ENCODE peak calls at places on chromosomes 5 and 9, in nine cellular contexts. S is cardiac fibroblast, V is fibroblast of mammary gland, D is IMR-90, H is tibial nerve, P is upper lobe of right lung, Q is stomach, A is hepatocyte, R is WTC11. K is an unnamed sample.

GRCh38 chr9:113807173-113808061 is 68.7 kb upstream of the ZNF618 start:
- DNase-seq in V (peak; percentile 68), P (no peak), D (peak; percentile 60), H (peak; percentile 56), Q (peak; percentile 60), A (peak; percentile 48), S (peak; percentile 76), R (peak; percentile 67), K (no peak)

GRCh38 chr5:41071975-41072374 is 833 bp upstream of the MROH2B start:
- DNase-seq in P (no peak), A (no peak), H (no peak), V (peak; percentile 87), R (no peak), Q (no peak), D (peak; percentile 83), S (peak; percentile 72), K (no peak)

GRCh38 chr5:75566710-75567309 is 44.4 kb upstream of the ANKDD1B start:
- DNase-seq in Q (no peak), S (peak; percentile 94), H (no peak), A (peak; percentile 81), R (no peak), P (no peak), V (peak; percentile 95), D (peak; percentile 96), K (no peak)

GRCh38 chr5:103410174-103410573 is 151.6 kb downstream of the MACIR start:
- DNase-seq in D (no peak), A (no peak), Q (no peak), P (no peak), H (no peak), S (no peak), V (no peak), R (no peak), K (no peak)

GRCh38 chr9:127538849-127539258 is 73.2 kb upstream of the STXBP1 start:
- DNase-seq in V (peak; percentile 79), A (no peak), H (no peak), S (peak; percentile 42), D (peak; percentile 76), P (no peak), R (no peak), Q (no peak), K (no peak)

GRCh38 chr9:131622536-131622935 is 77.2 kb downstream of the PRRT1B start:
- DNase-seq in V (no peak), Q (no peak), R (no peak), D (no peak), P (no peak), H (no peak), A (no peak), S (no peak), K (no peak)

GRCh38 chr9:131733601-131734061 is 6.2 kb downstream of the RAPGEF1 start:
- DNase-seq in R (no peak), D (peak; percentile 96), A (peak; percentile 79), V (peak; percentile 91), S (peak; percentile 97), Q (peak; percentile 35), P (no peak), H (no peak), K (no peak)

GRCh38 chr5:16547200-16547842 is 69.5 kb downstream of the RETREG1 start:
- DNase-seq in V (no peak), Q (no peak), H (no peak), P (no peak), R (no peak), D (no peak), A (no peak), S (peak; percentile 16), K (no peak)

GRCh38 chr5:72234265-72234700 is 85.8 kb downstream of the MRPS27 start:
- DNase-seq in Q (no peak), D (peak; percentile 73), H (no peak), A (peak; percentile 7), P (no peak), S (peak; percentile 57), R (no peak), V (peak; percentile 67), K (no peak)

GRCh38 chr9:96420468-96421219 is 2.5 kb upstream of the ZNF367 start:
- DNase-seq in Q (no peak), H (peak; percentile 65), P (no peak), A (peak; percentile 81), S (peak; percentile 95), D (peak; percentile 89), R (no peak), V (peak; percentile 95), K (no peak)

GRCh38 chr9:70120834-70121510 is 77.3 kb downstream of the MAMDC2 start:
- DNase-seq in Q (no peak), A (peak; percentile 42), P (no peak), R (peak; percentile 18), D (peak; percentile 97), S (peak; percentile 89), V (peak; percentile 96), H (peak; percentile 59), K (no peak)

GRCh38 chr9:136981588-136982231 is 1.1 kb upstream of the LCNL1 start:
- DNase-seq in S (no peak), A (no peak), H (no peak), V (no peak), P (no peak), D (no peak), Q (no peak), R (no peak), K (no peak)

GRCh38 chr5:181170996-181171395 is 23.6 kb downstream of the OR2V2 start:
- DNase-seq in V (no peak), D (peak; percentile 37), P (no peak), A (no peak), H (no peak), Q (no peak), S (no peak), R (no peak), K (no peak)

GRCh38 chr5:181173027-181173419 is 25.6 kb downstream of the OR2V2 start:
- DNase-seq in P (no peak), H (peak; percentile 34), D (no peak), A (no peak), R (no peak), V (peak; percentile 70), S (no peak), Q (no peak), K (no peak)

GRCh38 chr5:181176258-181176952 is 28.6 kb downstream of the TRIM7 start:
- DNase-seq in R (no peak), D (no peak), V (no peak), P (no peak), Q (no peak), H (no peak), A (no peak), S (no peak), K (no peak)

GRCh38 chr5:181171782-181172181 is 24.4 kb downstream of the OR2V2 start:
- DNase-seq in R (no peak), D (no peak), Q (no peak), S (no peak), P (no peak), A (no peak), V (no peak), H (no peak), K (no peak)

DNA sequence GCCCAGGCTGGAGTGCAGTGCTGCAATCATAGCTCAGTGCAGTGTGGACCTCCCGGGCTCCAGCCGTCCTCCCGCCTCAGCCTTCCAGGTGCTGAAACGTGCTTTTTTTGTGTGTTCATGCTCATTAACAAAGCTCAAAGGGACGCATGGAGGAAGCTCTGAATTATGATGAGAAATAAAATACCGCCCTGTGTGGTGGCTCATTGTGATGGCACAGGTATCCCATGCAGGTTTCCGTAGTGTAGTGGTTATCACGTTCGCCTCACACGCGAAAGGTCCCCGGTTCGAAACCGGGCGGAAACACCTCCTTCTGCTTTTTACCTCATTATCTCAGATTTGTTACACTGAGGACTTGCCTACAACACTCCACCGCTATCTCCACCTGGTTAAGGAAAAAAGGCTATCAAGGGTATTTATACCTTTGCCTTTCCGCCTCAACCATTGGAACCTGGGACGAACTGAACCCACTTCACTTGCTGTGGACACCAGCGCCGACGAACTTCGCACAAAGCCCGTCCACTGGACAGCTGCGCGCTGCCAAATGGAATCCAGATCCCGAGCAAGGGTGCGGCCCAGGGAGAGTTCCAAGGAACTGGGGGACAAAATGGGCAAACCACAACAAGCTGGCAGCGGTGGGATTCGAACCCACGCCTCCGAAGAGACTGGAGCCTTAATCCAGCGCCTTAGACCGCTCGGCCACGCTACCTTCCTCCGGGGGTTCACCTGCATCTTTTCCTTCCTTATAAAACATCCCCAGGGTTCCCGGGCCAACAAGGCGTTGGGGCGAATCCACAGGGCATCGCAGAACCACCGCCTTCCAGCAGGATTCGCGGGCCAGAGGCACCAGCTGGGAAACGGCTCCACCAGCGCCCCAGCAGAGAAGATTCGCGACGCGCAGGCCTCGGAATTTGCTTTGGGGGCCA is 26.3 kb downstream of the OR2V2 start:
- DNase-seq in S (no peak), R (peak; percentile 92), A (peak; percentile 52), Q (no peak), P (no peak), V (peak; percentile 92), D (peak; percentile 79), H (no peak), K (no peak)
- TF ChIP-seq CTCF in S (no peak), R (no peak), A (peak; percentile 0), Q (no peak), P (no peak), V (no peak), D (no peak), H (no peak), K (no peak)

GRCh38 chr5:58459860-58460726 is at the start of gene PLK2:
- DNase-seq in H (peak; percentile 97), A (peak; percentile 96), D (peak; percentile 94), Q (peak; percentile 96), S (peak; percentile 99), R (peak; percentile 76), P (peak; percentile 96), V (peak; percentile 83), K (peak; percentile 98)
- TF ChIP-seq CTCF in H (peak; percentile 90), A (peak; percentile 49), D (peak; percentile 40), Q (no peak), S (peak; percentile 45), R (no peak), P (peak; percentile 43), V (no peak), K (no peak)

DNA sequence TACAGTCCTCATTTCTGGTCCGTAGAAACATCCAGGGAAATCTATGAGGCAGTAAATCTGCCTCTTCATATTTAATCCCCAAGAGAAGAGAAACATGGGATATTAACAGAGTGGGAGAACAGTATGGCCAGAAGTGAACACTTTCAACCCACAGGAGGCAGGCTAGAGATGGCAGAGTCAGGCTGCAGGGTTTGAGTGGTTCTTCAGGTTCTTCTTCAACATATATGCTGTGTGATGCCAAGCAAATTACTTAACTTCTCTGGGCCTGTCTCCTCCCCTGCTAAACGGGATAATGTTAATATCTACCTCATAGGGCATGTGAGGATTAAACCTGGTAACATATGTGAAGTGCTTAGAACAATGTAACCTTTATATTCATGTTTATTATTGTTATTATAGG is 321.8 kb downstream of the PSAT1 start:
- DNase-seq in H (no peak), Q (no peak), A (no peak), D (no peak), R (no peak), S (no peak), P (no peak), V (no peak), K (no peak)
- TF ChIP-seq CTCF in H (no peak), Q (no peak), A (no peak), D (no peak), R (no peak), S (no peak), P (no peak), V (no peak), K (no peak)

DNA sequence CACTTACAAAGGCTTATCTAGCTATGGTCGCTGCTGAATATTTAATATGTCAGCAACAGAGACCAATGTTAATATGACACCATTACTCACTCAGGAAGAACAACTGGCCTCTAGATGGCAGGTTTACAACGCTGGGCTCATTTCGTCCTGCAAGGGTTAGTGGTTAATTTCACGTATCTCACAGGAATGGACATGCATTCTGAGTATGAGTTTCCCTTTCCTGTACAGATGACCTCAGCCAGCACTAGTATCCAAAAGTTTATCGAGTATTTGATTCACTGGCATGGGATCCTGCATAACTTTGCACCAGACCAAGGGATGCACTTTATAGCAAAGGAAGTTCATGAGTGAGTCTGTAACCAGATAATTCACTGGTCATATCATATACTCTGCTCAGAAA is 8.7 kb upstream of the TRPC7 start:
- DNase-seq in R (peak; percentile 41), Q (no peak), D (peak; percentile 12), S (no peak), P (no peak), A (peak; percentile 30), H (no peak), V (peak; percentile 18), K (no peak)
- TF ChIP-seq CTCF in R (no peak), Q (no peak), D (peak; percentile 34), S (peak; percentile 7), P (peak; percentile 12), A (peak; percentile 61), H (no peak), V (peak; percentile 12), K (no peak)